ENCODE peak calls at places on chromosomes 7 and 10, in ten cellular contexts. V, K, W, J, X, A, G, M, Q and I are unnamed samples.

GRCh38 chr7:1694551-1694950 is 24.5 kb downstream of the ELFN1 start:
- DNase-seq in Q (peak; percentile 5), X (no peak), K (no peak), A (no peak), G (no peak), J (no peak), V (no peak), M (no peak), W (no peak), I (no peak)

GRCh38 chr7:27148031-27148775 is 629 bp upstream of the HOXA6 start:
- DNase-seq in K (peak; percentile 76), A (no peak), Q (peak; percentile 31), W (peak; percentile 64), J (no peak), G (peak; percentile 6), M (no peak), X (peak; percentile 77), V (no peak), I (no peak)

GRCh38 chr7:29336851-29337627 is 142.5 kb downstream of the CHN2 start:
- DNase-seq in J (no peak), M (peak; percentile 11), G (no peak), V (no peak), X (no peak), W (no peak), K (no peak), Q (no peak), A (no peak), I (no peak)

GRCh38 chr10:124975977-124976514 is 34.1 kb downstream of the ZRANB1 start:
- DNase-seq in W (no peak), J (no peak), G (no peak), X (no peak), Q (no peak), K (peak; percentile 64), V (no peak), M (no peak), A (no peak), I (no peak)

GRCh38 chr10:22436526-22436892 is 91.2 kb downstream of the SPAG6 start:
- DNase-seq in K (no peak), X (peak; percentile 51), Q (peak; percentile 33), G (no peak), J (no peak), M (no peak), W (peak; percentile 21), A (no peak), V (no peak), I (no peak)

GRCh38 chr10:114271779-114272167 is 32.7 kb downstream of the VWA2 start:
- DNase-seq in W (peak; percentile 53), J (peak; percentile 48), X (no peak), A (peak; percentile 66), V (peak; percentile 58), M (no peak), G (no peak), Q (peak; percentile 58), K (peak; percentile 76), I (peak; percentile 29)

GRCh38 chr10:72331575-72332422 is 22.9 kb downstream of the DNAJB12 start:
- DNase-seq in X (peak; percentile 86), Q (peak; percentile 63), M (peak; percentile 95), G (peak; percentile 92), A (peak; percentile 67), V (no peak), K (peak; percentile 86), W (peak; percentile 98), J (peak; percentile 64), I (peak; percentile 90)

GRCh38 chr10:94006591-94007550 is 13.1 kb downstream of the PLCE1 start:
- DNase-seq in G (no peak), J (peak; percentile 82), M (no peak), K (no peak), V (no peak), A (no peak), W (no peak), Q (no peak), X (peak; percentile 64), I (no peak)

GRCh38 chr7:150357277-150357676 is 11.3 kb upstream of the REPIN1 start:
- DNase-seq in G (no peak), J (no peak), A (no peak), M (no peak), K (no peak), V (no peak), Q (no peak), W (no peak), X (no peak), I (no peak)

GRCh38 chr7:79308176-79308575 is 145.3 kb downstream of the MAGI2 start:
- DNase-seq in J (peak; percentile 53), K (no peak), W (no peak), A (no peak), V (peak; percentile 36), M (no peak), Q (no peak), G (no peak), X (no peak), I (no peak)

GRCh38 chr10:69961168-69961863 is 91.3 kb upstream of the MACROH2A2 start:
- DNase-seq in K (no peak), W (no peak), G (peak; percentile 10), Q (no peak), V (no peak), A (no peak), J (no peak), X (no peak), M (no peak), I (no peak)

GRCh38 chr10:42934842-42935241 is 142.0 kb upstream of the RET start:
- DNase-seq in W (no peak), G (no peak), M (no peak), V (no peak), Q (no peak), X (no peak), J (no peak), A (no peak), K (no peak), I (no peak)

GRCh38 chr10:42934351-42934811 is 142.5 kb upstream of the RET start:
- DNase-seq in V (no peak), J (no peak), W (no peak), A (no peak), M (no peak), K (no peak), Q (no peak), X (no peak), G (no peak), I (no peak)

GRCh38 chr10:42932116-42932515 is 144.8 kb upstream of the RET start:
- DNase-seq in Q (no peak), W (no peak), X (no peak), V (no peak), K (no peak), G (no peak), M (no peak), J (no peak), A (no peak), I (no peak)

GRCh38 chr10:42932735-42933453 is 144.0 kb upstream of the RET start:
- DNase-seq in G (peak; percentile 43), M (no peak), A (no peak), K (no peak), J (no peak), V (no peak), X (no peak), W (no peak), Q (no peak), I (no peak)

DNA sequence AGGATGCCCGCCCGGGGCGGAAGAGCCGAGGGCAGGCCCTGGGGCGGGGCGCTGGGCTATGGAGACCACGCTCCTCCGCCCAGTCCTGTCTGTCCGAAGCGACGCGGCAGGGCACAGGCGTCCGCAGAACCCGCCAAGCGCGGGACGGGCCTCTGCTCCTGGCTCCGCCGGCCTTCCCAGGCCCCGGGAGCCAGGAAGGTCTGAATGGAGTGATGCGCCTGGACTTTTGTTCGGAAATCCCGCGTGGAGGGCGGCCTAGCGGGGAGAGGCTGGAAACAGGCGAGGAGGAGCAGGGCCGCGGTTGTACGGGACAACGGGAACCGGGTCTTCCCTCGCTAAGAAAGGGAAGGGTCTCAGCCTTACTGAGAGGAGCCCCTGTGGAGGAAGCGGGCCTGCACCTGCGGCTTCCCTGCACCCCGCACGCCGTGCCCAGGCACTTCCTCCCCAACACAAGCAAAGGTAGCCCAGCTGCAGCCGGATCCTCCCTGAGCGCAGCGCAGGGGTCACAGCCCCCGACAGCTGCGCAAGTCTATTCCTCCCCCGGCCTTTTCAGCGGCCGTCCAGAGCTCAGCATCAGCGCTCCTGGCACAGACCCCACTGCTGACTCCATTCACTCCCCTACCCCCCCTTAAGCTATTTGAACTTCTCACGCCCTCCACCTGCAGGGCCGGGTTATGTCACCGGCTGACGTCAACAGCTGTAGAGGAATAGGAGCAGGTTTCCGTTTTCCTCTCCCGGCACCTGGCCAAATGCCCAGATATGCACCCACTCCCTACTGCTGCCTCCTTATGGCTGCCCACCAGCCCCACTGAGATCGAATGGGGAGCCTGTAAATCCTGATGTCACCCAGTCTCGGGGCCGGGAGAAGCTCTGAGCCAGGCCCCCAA is 143.2 kb upstream of the RET start:
- DNase-seq in M (no peak), W (no peak), J (no peak), Q (peak; percentile 24), G (no peak), V (no peak), K (peak; percentile 21), A (no peak), X (peak; percentile 50), I (peak; percentile 48)
- H3K4me3 ChIP-seq in M (no peak overlapping the region), W (no peak overlapping the region), J (no peak overlapping the region), Q (no peak overlapping the region), G (no peak overlapping the region), V (no peak overlapping the region), K (no peak overlapping the region), A (no peak overlapping the region), X (peak overlapping the region; percentile 14), I (peak overlapping the region; percentile 25)

DNA sequence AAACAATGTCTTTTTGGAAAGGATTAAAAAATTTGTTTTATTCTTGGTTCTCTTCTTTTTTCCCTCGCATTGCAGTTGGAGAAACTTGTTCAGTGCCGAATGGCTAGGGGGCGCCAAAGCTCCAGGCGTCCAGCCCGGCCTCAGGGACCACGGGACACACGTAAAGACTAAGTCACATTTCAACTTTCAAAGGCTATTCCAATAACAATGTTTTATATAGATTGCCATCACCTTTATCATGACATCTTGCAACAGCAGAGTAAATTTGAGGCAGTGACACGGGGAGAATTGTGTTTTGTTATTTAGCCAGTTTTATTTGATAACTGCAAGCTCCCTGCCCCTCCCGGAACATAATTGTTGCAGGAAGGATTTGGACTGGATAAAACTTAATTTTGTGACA is 2.2 kb upstream of the IGFBP3 start:
- DNase-seq in M (peak; percentile 60), V (peak; percentile 80), J (peak; percentile 81), A (no peak), K (peak; percentile 73), W (peak; percentile 66), G (peak; percentile 88), X (peak; percentile 64), Q (peak; percentile 83), I (peak; percentile 76)
- TF ChIP-seq POLR2A in M (no peak), V (no peak), J (no peak), A (no peak), K (no peak), W (no peak), G (no peak), X (no peak), Q (no peak), I (no peak)

DNA sequence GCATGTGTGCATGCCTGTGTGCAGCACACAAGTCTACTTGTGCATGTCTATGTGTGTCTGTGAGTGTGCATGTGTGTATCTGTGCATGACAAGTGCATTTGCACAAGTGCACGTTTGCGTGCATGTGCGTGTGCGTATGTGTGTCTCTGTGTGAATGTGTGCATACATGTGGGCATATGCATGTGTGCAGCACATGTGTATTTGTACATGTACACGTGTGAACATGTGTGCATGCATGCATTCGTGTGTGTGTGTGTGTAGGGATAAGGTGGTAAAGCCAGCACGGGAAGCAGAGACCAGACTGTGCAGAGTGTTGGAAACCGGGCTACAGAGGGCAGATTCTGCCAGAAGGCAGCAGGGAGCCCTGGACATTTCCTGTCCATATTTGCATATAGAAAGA is 35.9 kb upstream of the GNA12 start:
- DNase-seq in G (no peak), J (no peak), V (no peak), X (no peak), Q (no peak), M (no peak), K (no peak), W (no peak), A (no peak), I (no peak)
- H3K4me1 ChIP-seq in G (no peaks in the 10 kb centered on the region), J (no peaks in the 10 kb centered on the region), V (no peaks in the 10 kb centered on the region), X (no peaks in the 10 kb centered on the region), Q (no peaks in the 10 kb centered on the region), M (no peaks in the 10 kb centered on the region), K (no peaks in the 10 kb centered on the region), W (no peaks in the 10 kb centered on the region), A (no peaks in the 10 kb centered on the region), I (no peaks in the 10 kb centered on the region)

GRCh38 chr10:121788115-121788514 is 139.7 kb downstream of the ATE1 start:
- DNase-seq in G (no peak), A (no peak), J (no peak), K (no peak), M (no peak), V (no peak), Q (no peak), W (no peak), X (no peak), I (no peak)
- H3K4me3 ChIP-seq in G (no peak overlapping the region), A (no peak overlapping the region), J (no peak overlapping the region), K (no peak overlapping the region), M (no peak overlapping the region), V (no peak overlapping the region), Q (no peak overlapping the region), W (no peak overlapping the region), X (no peak overlapping the region), I (no peak overlapping the region)